ENCODE peak calls at places on chromosomes 6 and 20, in four cellular contexts. N is K562, O is HCT116, Z is HepG2. V is an unnamed sample.

GRCh38 chr6:87139236-87139635 is 16.1 kb upstream of the ZNF292 start:
- DNase-seq in N (peak; percentile 45), O (peak; percentile 54), Z (peak; percentile 48), V (no peak)

GRCh38 chr20:31670371-31671228 is 32.9 kb downstream of the COX4I2 start:
- DNase-seq in N (peak; percentile 77), O (no peak), Z (no peak), V (no peak)

GRCh38 chr6:21593927-21594421 is 423 bp downstream of the SOX4 start:
- DNase-seq in N (no peak), O (no peak), Z (peak; percentile 25), V (no peak)

GRCh38 chr6:139581485-139581865 is 207.0 kb upstream of the CITED2 start:
- DNase-seq in N (no peak), O (no peak), Z (no peak), V (no peak)

GRCh38 chr6:28490191-28490890 is 25.3 kb downstream of the GPX6 start:
- DNase-seq in N (peak; percentile 62), O (no peak), Z (no peak), V (no peak)

GRCh38 chr6:127404594-127405178 is 54.5 kb downstream of the KIAA0408 start:
- DNase-seq in N (no peak), O (no peak), Z (no peak), V (no peak)

GRCh38 chr6:143187173-143187908 is 126.7 kb downstream of the AIG1 start:
- DNase-seq in N (no peak), O (no peak), Z (no peak), V (no peak)

GRCh38 chr20:5918856-5919633 is 31.3 kb downstream of the TRMT6 start:
- DNase-seq in N (no peak), O (no peak), Z (peak; percentile 53), V (no peak)

GRCh38 chr6:124132256-124132655 is 328.6 kb downstream of the NKAIN2 start:
- DNase-seq in N (no peak), O (no peak), Z (no peak), V (no peak)

GRCh38 chr6:113936093-113936934 is 34.6 kb downstream of the HDAC2 start:
- DNase-seq in N (peak; percentile 69), O (peak; percentile 33), Z (peak; percentile 50), V (peak; percentile 24)

GRCh38 chr6:157513004-157513603 is 132.1 kb downstream of the ZDHHC14 start:
- DNase-seq in N (peak; percentile 24), O (no peak), Z (peak; percentile 74), V (no peak)

GRCh38 chr20:33926425-33926824 is 67.3 kb upstream of the RALY start:
- DNase-seq in N (no peak), O (no peak), Z (no peak), V (no peak)

GRCh38 chr6:3489032-3489757 is 32.3 kb upstream of the SLC22A23 start:
- DNase-seq in N (no peak), O (no peak), Z (no peak), V (no peak)

GRCh38 chr20:63241272-63241671 is 5.6 kb downstream of the BIRC7 start:
- DNase-seq in N (no peak), O (no peak), Z (no peak), V (no peak)

GRCh38 chr6:36666726-36667591 is 11.6 kb upstream of the CDKN1A start:
- DNase-seq in N (peak; percentile 62), O (peak; percentile 59), Z (peak; percentile 93), V (peak; percentile 91)

GRCh38 chr20:20202793-20203192 is 150.5 kb downstream of the CFAP61 start:
- DNase-seq in N (no peak), O (no peak), Z (no peak), V (no peak)

GRCh38 chr20:17570347-17571152 is 675 bp downstream of the DSTN start:
- DNase-seq in N (peak; percentile 58), O (peak; percentile 15), Z (peak; percentile 61), V (no peak)

GRCh38 chr6:1871936-1872335 is 262.2 kb downstream of the FOXC1 start:
- DNase-seq in N (no peak), O (no peak), Z (no peak), V (no peak)

GRCh38 chr20:61120595-61121515 is 131.2 kb upstream of the CDH4 start:
- DNase-seq in N (peak; percentile 74), O (no peak), Z (peak; percentile 67), V (no peak)

DNA sequence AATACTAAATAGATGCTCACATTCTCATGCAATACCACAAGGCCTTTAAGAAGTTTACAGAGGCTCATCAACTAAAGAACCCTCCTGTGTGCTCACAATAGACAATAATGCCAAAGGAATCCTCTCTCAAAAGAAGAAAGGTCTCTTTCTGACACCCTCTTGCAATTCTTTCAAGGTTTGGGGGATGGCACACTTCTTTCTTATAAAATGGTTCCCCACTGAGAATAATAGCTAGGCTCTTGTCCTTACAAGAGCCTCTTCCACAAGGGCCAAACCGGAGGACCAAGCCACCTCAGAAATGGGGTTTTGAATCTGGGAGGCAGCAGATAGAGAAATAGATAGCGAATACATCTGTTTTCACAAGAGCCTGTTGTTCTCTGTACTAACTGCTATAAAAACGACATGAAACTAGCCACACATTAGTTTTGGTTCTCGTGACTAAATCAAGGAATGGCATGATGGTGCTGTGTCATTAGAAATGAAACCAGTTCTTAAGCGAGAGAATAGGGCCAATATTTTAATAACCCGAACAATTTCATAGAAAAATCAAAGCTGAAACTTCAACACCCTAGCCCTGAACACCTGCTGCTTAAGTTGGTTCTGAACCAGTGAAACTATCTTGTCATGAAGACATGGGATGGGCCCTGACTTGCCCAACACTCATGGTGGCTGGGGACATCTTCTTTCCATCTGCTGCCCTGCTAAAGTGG is 81.1 kb downstream of the PRDM1 start:
- DNase-seq in N (no peak), O (no peak), Z (no peak), V (peak; percentile 93)
- TF ChIP-seq ZBTB33 in N (no peak), O (no peak), Z (no peak), V (no peak)

DNA sequence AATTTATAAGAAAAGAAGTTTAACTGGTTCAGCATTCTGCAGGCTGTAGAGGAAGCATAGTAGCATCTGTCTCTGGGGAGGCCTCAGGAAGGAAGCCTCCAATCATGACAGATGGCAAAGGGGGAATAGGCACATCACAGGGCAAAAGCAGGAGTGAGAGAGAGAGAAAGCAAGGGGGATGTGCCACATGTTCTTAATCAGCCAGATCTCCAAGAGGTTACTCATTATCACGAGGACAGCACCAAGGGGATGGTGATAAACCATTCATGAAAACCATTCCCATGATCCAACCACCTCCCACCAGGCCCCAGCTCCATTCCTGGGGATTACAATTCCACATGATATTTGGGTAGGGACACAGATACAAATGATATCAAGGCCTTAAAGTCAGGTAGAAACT is 217.5 kb upstream of the TCF21 start:
- DNase-seq in N (no peak), O (no peak), Z (no peak), V (no peak)
- TF ChIP-seq ZBTB33 in N (no peak), O (no peak), Z (no peak), V (no peak)

GRCh38 chr6:166997768-166998255 is 1.4 kb upstream of the CEP43 start:
- DNase-seq in N (peak; percentile 86), O (peak; percentile 62), Z (peak; percentile 83), V (peak; percentile 27)

GRCh38 chr6:166999845-167000253 is 652 bp downstream of the CEP43 start:
- DNase-seq in N (peak; percentile 56), O (no peak), Z (peak; percentile 74), V (no peak)

GRCh38 chr6:166999145-166999844 is at the start of gene CEP43:
- DNase-seq in N (peak; percentile 98), O (peak; percentile 88), Z (peak; percentile 95), V (peak; percentile 71)

GRCh38 chr6:166997348-166997747 is 1.8 kb upstream of the CEP43 start:
- DNase-seq in N (no peak), O (no peak), Z (peak; percentile 64), V (no peak)

GRCh38 chr6:166998256-166999144 is 697 bp upstream of the CEP43 start:
- DNase-seq in N (peak; percentile 45), O (no peak), Z (no peak), V (no peak)
- TF ChIP-seq ZBTB33 in N (no peak), O (no peak), Z (no peak), V (no peak)

GRCh38 chr6:107550906-107551305 is 61.0 kb downstream of the SOBP start:
- DNase-seq in N (no peak), O (no peak), Z (no peak), V (no peak)

GRCh38 chr6:107554326-107554725 is 64.4 kb downstream of the SOBP start:
- DNase-seq in N (no peak), O (no peak), Z (no peak), V (no peak)

GRCh38 chr6:107557698-107558097 is 67.8 kb downstream of the SOBP start:
- DNase-seq in N (no peak), O (no peak), Z (no peak), V (no peak)

GRCh38 chr6:107554918-107555317 is 65.0 kb downstream of the SOBP start:
- DNase-seq in N (no peak), O (no peak), Z (no peak), V (no peak)

GRCh38 chr6:107555449-107555848 is 65.5 kb downstream of the SOBP start:
- DNase-seq in N (no peak), O (no peak), Z (no peak), V (no peak)
- TF ChIP-seq ZBTB33 in N (no peak), O (no peak), Z (no peak), V (no peak)

GRCh38 chr6:20013485-20013884 is 176.3 kb downstream of the ID4 start:
- DNase-seq in N (no peak), O (no peak), Z (no peak), V (no peak)

GRCh38 chr6:20014508-20014907 is 177.3 kb downstream of the ID4 start:
- DNase-seq in N (no peak), O (no peak), Z (no peak), V (no peak)
- TF ChIP-seq ZBTB33 in N (no peak), O (no peak), Z (no peak), V (no peak)

GRCh38 chr6:55882731-55883595 is 7.6 kb upstream of the BMP5 start:
- DNase-seq in N (no peak), O (no peak), Z (no peak), V (no peak)
- TF ChIP-seq ZBTB33 in N (no peak), O (no peak), Z (no peak), V (no peak)

DNA sequence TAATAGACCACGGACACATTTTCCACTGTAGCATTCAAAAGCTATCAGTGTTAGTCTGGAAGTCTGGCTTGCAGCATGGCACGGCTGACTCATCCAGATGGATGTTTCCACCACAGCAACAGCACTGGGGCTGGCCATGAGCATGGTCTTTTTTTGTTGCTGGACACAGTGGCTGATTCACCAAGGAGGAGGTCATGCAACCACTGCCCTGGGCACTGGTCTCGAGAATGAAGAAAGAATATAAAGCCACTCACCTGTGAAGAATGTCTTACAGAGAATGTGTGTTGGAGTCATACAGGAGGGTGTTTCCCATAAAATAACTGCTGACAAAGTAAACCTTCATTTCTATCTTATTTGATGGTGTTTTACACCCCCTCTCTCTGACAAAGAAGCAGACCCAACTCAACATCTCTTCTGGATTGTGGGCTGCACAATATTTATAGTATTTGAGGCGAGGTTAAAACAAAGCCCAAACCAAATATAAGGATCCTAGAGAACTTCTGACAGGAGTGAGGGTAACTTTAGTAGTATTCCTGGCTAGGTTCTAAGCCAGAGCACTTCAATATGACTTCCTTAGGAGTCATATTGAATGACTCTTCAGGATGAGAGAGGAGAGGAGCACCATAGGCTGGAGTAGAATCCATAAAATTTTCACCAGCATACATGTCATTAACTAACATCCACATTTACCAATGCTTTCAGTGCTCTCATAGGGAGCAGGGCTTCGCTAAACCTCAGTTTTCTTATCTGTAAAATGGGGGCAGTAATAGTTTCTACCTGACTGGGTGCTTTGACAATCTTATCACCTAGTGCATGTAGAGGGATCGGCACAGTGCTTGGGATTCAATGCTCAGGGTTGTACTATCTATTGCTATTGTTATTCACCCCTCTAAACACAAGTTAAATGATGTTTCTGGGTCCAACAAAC is 121.4 kb downstream of the KIF13A start:
- DNase-seq in N (peak; percentile 63), O (peak; percentile 98), Z (peak; percentile 53), V (no peak)
- TF ChIP-seq ZBTB33 in N (no peak), O (no peak), Z (no peak), V (no peak)